ENCODE peak calls at places on chromosomes 3 and 15, in five cellular contexts. H, G, A, Y and E are unnamed samples.

GRCh38 chr3:120448707-120449650 is 1.8 kb downstream of the FSTL1 start:
- DNase-seq in H (no peak), G (no peak), A (no peak), Y (no peak), E (no peak)

GRCh38 chr3:139261754-139262632 is 81.8 kb upstream of the MRPS22 start:
- DNase-seq in H (no peak), G (no peak), A (no peak), Y (no peak), E (no peak)

GRCh38 chr3:129974451-129975331 is at the start of gene TRH:
- DNase-seq in H (no peak), G (no peak), A (peak), Y (no peak), E (peak)

GRCh38 chr3:112448939-112449338 is 50.3 kb downstream of the BTLA start:
- DNase-seq in H (no peak), G (no peak), A (no peak), Y (no peak), E (no peak)

GRCh38 chr3:89353465-89353864 is 246.0 kb downstream of the EPHA3 start:
- DNase-seq in H (no peak), G (no peak), A (no peak), Y (peak), E (no peak)

GRCh38 chr3:123586131-123586530 is 1.3 kb upstream of the HACD2 start:
- DNase-seq in H (no peak), G (peak), A (no peak), Y (peak), E (no peak)

GRCh38 chr3:167467848-167468611 is 5.8 kb downstream of the SERPINI2 start:
- DNase-seq in H (no peak), G (no peak), A (peak), Y (no peak), E (no peak)

GRCh38 chr15:96353378-96353930 is 23.0 kb downstream of the NR2F2 start:
- DNase-seq in H (no peak), G (no peak), A (no peak), Y (no peak), E (no peak)

GRCh38 chr3:194512895-194513601 is 26.2 kb upstream of the ATP13A3 start:
- DNase-seq in H (no peak), G (no peak), A (no peak), Y (no peak), E (no peak)

GRCh38 chr3:183537295-183537730 is 18.2 kb downstream of the KLHL6 start:
- DNase-seq in H (no peak), G (no peak), A (peak), Y (no peak), E (no peak)

GRCh38 chr3:5663604-5664003 is 476.1 kb downstream of the EDEM1 start:
- DNase-seq in H (no peak), G (no peak), A (no peak), Y (no peak), E (no peak)

GRCh38 chr3:194661374-194661773 is 10.6 kb downstream of the LSG1 start:
- DNase-seq in H (no peak), G (no peak), A (no peak), Y (no peak), E (no peak)

GRCh38 chr15:101045236-101045646 is 126.1 kb downstream of the LRRK1 start:
- DNase-seq in H (no peak), G (no peak), A (no peak), Y (no peak), E (no peak)

GRCh38 chr3:155744091-155744625 is 713 bp downstream of the PLCH1 start:
- DNase-seq in H (no peak), G (no peak), A (peak), Y (peak), E (peak)

GRCh38 chr3:112302881-112303761 is 9.1 kb upstream of the SLC9C1 start:
- DNase-seq in H (no peak), G (no peak), A (no peak), Y (peak), E (no peak)

GRCh38 chr3:12670789-12671450 is 7.0 kb upstream of the RAF1 start:
- DNase-seq in H (no peak), G (no peak), A (no peak), Y (no peak), E (no peak)

GRCh38 chr3:184426691-184427141 is 46.9 kb downstream of the CHRD start:
- DNase-seq in H (no peak), G (no peak), A (no peak), Y (no peak), E (no peak)

GRCh38 chr15:87528873-87529272 is 727.7 kb downstream of the NTRK3 start:
- DNase-seq in H (peak), G (peak), A (no peak), Y (no peak), E (no peak)

GRCh38 chr3:149019581-149019980 is 28.2 kb downstream of the GYG1 start:
- DNase-seq in H (no peak), G (no peak), A (no peak), Y (no peak), E (no peak)

GRCh38 chr3:44883999-44884431 is 9.6 kb downstream of the TGM4 start:
- DNase-seq in H (peak), G (peak), A (no peak), Y (peak), E (no peak)

GRCh38 chr3:113890256-113890900 is 51.8 kb downstream of the GRAMD1C start:
- DNase-seq in H (no peak), G (no peak), A (no peak), Y (no peak), E (no peak)
- TF ChIP-seq CTCF in H (no peak), G (no peak), A (no peak), Y (no peak), E (no peak)

GRCh38 chr15:79453446-79453845 is 21.3 kb downstream of the MINAR1 start:
- DNase-seq in H (no peak), G (no peak), A (no peak), Y (no peak), E (no peak)

GRCh38 chr15:79452244-79453051 is 20.3 kb downstream of the MINAR1 start:
- DNase-seq in H (no peak), G (no peak), A (no peak), Y (no peak), E (no peak)

GRCh38 chr15:79447060-79447459 is 14.9 kb downstream of the MINAR1 start:
- DNase-seq in H (no peak), G (no peak), A (no peak), Y (no peak), E (no peak)

GRCh38 chr15:79451361-79451999 is 19.3 kb downstream of the MINAR1 start:
- DNase-seq in H (no peak), G (no peak), A (no peak), Y (no peak), E (no peak)

DNA sequence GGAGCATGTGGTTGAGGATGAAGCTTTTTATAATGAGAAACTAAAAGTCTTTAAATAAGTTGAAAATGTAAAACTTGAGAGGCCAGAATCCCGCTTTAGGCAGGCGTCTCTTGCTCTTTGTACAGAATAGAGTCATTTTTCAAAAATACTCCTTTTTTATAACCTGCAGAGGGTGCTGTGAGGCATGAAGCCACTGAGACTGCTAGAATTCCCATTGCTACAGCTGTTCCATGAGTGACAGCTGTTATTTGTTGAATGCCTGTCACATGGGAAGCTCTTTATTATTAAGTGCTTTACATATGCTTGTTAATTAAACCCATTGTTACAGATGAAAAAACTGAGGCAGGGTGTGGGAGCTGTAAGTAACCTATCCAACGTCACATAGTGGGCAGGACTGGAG is 18.5 kb downstream of the MINAR1 start:
- DNase-seq in H (no peak), G (no peak), A (no peak), Y (peak), E (no peak)
- TF ChIP-seq CTCF in H (peak), G (peak), A (no peak), Y (peak), E (peak)

GRCh38 chr15:80615783-80616391 is 79.2 kb upstream of the ABHD17C start:
- DNase-seq in H (no peak), G (no peak), A (peak), Y (peak), E (no peak)

GRCh38 chr15:80620931-80621330 is 74.2 kb upstream of the ABHD17C start:
- DNase-seq in H (no peak), G (no peak), A (no peak), Y (no peak), E (no peak)

GRCh38 chr15:80620141-80620540 is 75.0 kb upstream of the ABHD17C start:
- DNase-seq in H (no peak), G (no peak), A (no peak), Y (no peak), E (no peak)

GRCh38 chr15:80618666-80619481 is 76.2 kb upstream of the ABHD17C start:
- DNase-seq in H (no peak), G (no peak), A (no peak), Y (no peak), E (no peak)

DNA sequence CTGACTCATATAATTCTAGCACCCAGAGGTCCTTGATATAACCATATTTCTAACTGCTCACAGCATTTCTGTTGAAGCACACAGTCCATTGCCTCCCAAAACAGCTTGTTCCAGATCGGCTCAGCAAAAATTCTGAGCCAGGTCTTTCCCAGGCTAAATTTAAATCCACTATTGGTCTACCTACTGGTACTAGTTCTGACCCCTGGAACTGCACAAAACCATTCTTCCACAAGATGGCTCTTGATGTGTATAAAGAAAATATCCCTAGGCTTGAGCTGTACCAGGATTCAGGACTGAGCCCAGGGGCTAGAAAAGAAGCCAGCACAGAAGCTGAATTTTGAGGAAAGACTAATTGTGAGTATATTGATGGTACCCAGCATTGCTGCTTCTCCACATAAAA is 75.4 kb upstream of the ABHD17C start:
- DNase-seq in H (no peak), G (no peak), A (no peak), Y (no peak), E (no peak)
- TF ChIP-seq CTCF in H (peak), G (no peak), A (peak), Y (peak), E (peak)

GRCh38 chr15:90557651-90558084 is 27.9 kb downstream of the CRTC3 start:
- DNase-seq in H (no peak), G (no peak), A (no peak), Y (no peak), E (no peak)

GRCh38 chr15:90560229-90560771 is 30.6 kb downstream of the CRTC3 start:
- DNase-seq in H (peak), G (peak), A (no peak), Y (peak), E (no peak)

GRCh38 chr15:90557147-90557546 is 27.4 kb downstream of the CRTC3 start:
- DNase-seq in H (no peak), G (peak), A (no peak), Y (no peak), E (no peak)

GRCh38 chr15:90559119-90559518 is 29.4 kb downstream of the CRTC3 start:
- DNase-seq in H (no peak), G (no peak), A (no peak), Y (no peak), E (no peak)

DNA sequence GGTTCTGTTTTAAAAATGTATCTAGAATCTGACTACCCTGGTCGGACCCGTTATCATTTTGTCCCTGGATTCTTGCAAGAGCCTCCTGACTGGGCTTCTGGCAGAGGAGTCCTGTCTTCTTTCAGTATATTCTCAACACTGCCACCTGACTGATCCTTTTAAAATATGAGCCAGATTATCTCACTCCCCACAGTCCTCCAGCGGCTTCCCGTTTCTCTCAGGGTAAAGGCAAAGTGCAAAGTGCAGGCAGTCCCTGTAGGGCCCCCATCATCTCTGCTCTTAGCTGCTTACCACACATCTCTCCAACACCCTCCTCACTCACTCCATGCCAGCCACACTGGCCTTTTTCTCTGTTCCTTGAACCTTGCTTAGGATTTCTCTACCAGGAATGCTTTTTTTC is 28.5 kb downstream of the CRTC3 start:
- DNase-seq in H (no peak), G (no peak), A (no peak), Y (no peak), E (no peak)
- TF ChIP-seq CTCF in H (no peak), G (no peak), A (no peak), Y (no peak), E (no peak)

GRCh38 chr15:82580713-82581112 is 40.5 kb upstream of the RPS17 start:
- DNase-seq in H (no peak), G (no peak), A (no peak), Y (no peak), E (no peak)

GRCh38 chr15:82587805-82588204 is 47.5 kb upstream of the RPS17 start:
- DNase-seq in H (no peak), G (no peak), A (no peak), Y (no peak), E (no peak)

DNA sequence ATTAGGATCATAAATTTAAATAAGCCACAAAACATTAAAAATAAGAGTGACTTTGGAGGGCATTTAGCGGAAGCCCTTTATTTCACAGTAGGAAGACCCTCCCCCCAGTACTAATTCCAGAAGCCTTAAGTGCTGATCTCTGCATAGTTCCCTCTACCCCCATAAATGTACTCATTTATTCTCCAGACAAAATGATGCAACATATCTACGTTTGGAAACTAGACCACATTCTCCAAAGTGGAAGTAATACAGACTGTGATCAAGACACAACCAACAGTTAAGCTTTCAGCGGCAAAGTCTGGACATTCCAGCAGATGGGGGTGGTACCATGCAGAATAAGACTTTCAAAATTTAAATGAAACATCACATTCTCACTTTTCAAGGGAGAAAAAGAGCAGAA is 44.8 kb upstream of the RPS17 start:
- DNase-seq in H (peak), G (no peak), A (no peak), Y (peak), E (no peak)
- TF ChIP-seq CTCF in H (peak), G (no peak), A (no peak), Y (peak), E (no peak)

GRCh38 chr3:7503431-7503830 is 642.5 kb downstream of the GRM7 start:
- DNase-seq in H (no peak), G (no peak), A (no peak), Y (no peak), E (no peak)
- TF ChIP-seq CTCF in H (no peak), G (no peak), A (no peak), Y (no peak), E (no peak)